ENCODE peak calls at places on chromosomes 16 and 17, in four cellular contexts. One of them, this sample, is unnamed.

GRCh38 chr17:80316431-80316830 is 55.8 kb downstream of the RNF213 start:
- DNase-seq in ascending aorta: no peak
- DNase-seq in AG10803: no peak
- DNase-seq in astrocyte of the spinal cord: no peak
- DNase-seq in this sample: no peak

GRCh38 chr17:8572767-8573166 is 57.8 kb downstream of the MYH10 start:
- DNase-seq in astrocyte of the spinal cord: no peak
- DNase-seq in ascending aorta: no peak
- DNase-seq in AG10803: peak; percentile 21
- DNase-seq in this sample: peak; percentile 44

GRCh38 chr16:82699711-82700495 is 73.1 kb downstream of the CDH13 start:
- DNase-seq in ascending aorta: peak; percentile 73
- DNase-seq in astrocyte of the spinal cord: peak; percentile 84
- DNase-seq in AG10803: peak; percentile 92
- DNase-seq in this sample: peak; percentile 93

GRCh38 chr16:30567991-30568638 is 3.4 kb downstream of the ZNF688 start:
- DNase-seq in ascending aorta: no peak
- DNase-seq in AG10803: peak; percentile 78
- DNase-seq in astrocyte of the spinal cord: peak; percentile 38
- DNase-seq in this sample: peak; percentile 96

GRCh38 chr16:1543085-1543896 is 9.8 kb downstream of the TMEM204 start:
- DNase-seq in astrocyte of the spinal cord: peak; percentile 65
- DNase-seq in ascending aorta: peak; percentile 88
- DNase-seq in AG10803: peak; percentile 61
- DNase-seq in this sample: peak; percentile 92

GRCh38 chr16:83781-84615 is 6.0 kb downstream of the MPG start:
- DNase-seq in AG10803: no peak
- DNase-seq in ascending aorta: no peak
- DNase-seq in astrocyte of the spinal cord: peak; percentile 61
- DNase-seq in this sample: peak; percentile 39

GRCh38 chr16:66939366-66939765 is 4.0 kb downstream of the CES2 start:
- DNase-seq in ascending aorta: no peak
- DNase-seq in AG10803: no peak
- DNase-seq in astrocyte of the spinal cord: no peak
- DNase-seq in this sample: no peak

GRCh38 chr17:51258756-51259573 is 884 bp downstream of the MBTD1 start:
- DNase-seq in astrocyte of the spinal cord: no peak
- DNase-seq in AG10803: no peak
- DNase-seq in ascending aorta: no peak
- DNase-seq in this sample: peak; percentile 29

DNA sequence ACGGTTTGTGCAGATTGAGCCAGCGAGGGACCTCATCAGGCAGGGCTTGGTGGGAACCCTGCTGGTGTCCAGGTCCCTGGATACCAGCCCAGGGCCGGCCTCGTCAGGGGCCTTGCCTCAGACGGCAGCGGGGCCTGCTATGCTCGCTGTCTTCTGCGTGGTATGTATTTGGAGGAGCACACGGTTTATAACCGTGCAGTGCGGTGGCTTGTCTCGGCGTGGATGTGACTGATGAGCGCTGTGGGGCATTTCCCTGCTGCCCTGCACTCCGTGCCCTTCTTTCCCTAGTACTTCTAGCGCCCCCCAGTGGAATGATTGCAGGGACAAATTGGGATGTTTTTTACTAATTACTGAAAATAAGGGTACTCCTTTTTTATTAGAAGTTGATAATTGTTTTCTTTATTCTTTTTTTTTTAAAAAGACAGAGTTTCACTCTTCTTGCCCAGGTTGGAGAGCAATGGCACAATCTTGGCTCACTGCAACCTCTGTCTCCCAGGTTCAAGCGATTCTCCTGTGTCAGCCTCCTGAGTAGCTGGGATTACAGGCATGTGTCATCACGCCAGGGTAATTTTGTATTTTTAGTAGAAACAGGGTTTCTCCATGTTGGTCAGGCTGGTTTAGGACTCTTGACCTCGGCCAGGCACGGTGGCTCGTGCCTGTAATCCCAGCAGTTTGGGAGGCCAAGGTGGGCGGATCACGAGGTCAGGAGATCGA is 15.3 kb downstream of the TBCD start:
- DNase-seq in astrocyte of the spinal cord: peak; percentile 24
- DNase-seq in ascending aorta: no peak
- DNase-seq in AG10803: peak; percentile 42
- DNase-seq in this sample: peak; percentile 59
- TF ChIP-seq CTCF in astrocyte of the spinal cord: peak; percentile 61
- TF ChIP-seq CTCF in ascending aorta: peak; percentile 41
- TF ChIP-seq CTCF in AG10803: peak; percentile 63
- TF ChIP-seq CTCF in this sample: peak; percentile 62

GRCh38 chr17:48594412-48595106 is 980 bp upstream of the HOXB5 start:
- DNase-seq in astrocyte of the spinal cord: peak; percentile 55
- DNase-seq in AG10803: no peak
- DNase-seq in ascending aorta: no peak
- DNase-seq in this sample: no peak

GRCh38 chr17:48595107-48595999 is 1.8 kb upstream of the HOXB5 start:
- DNase-seq in AG10803: no peak
- DNase-seq in ascending aorta: no peak
- DNase-seq in astrocyte of the spinal cord: no peak
- DNase-seq in this sample: no peak

GRCh38 chr17:48592592-48592991 is 987 bp downstream of the HOXB5 start:
- DNase-seq in ascending aorta: no peak
- DNase-seq in AG10803: no peak
- DNase-seq in astrocyte of the spinal cord: no peak
- DNase-seq in this sample: no peak

GRCh38 chr17:48593126-48593829 is at the start of gene HOXB5:
- DNase-seq in ascending aorta: no peak
- DNase-seq in AG10803: no peak
- DNase-seq in astrocyte of the spinal cord: no peak
- DNase-seq in this sample: no peak

DNA sequence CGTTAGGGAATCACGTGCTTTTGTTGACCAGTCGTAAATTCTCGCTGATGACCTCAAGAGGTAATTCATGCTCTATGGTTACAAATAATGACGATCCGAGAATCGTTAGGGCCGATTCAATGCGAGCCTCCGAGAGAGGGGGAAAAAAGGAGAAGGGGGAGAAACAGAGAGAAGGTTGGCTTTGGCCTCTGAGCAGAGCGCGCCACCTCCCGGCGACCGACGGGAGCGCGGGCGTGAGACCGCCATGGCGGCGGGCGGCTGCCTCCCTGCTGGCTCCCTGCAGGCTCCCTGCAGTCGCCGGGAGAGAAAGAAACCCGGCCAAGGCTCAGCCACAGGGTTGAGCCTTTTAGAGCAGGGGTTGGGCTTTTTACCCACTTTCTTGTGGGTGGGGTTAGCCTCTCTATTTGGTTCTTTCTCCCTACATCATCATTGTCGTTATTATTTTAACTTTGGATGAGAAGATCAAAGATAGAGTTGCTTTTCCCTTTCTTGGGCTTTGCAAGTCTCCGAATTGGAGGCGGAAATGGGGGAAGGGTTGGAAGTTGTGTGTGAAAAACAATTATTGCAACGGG is 347 bp upstream of the HOXB5 start:
- DNase-seq in astrocyte of the spinal cord: peak; percentile 97
- DNase-seq in AG10803: peak; percentile 90
- DNase-seq in ascending aorta: peak; percentile 89
- DNase-seq in this sample: peak; percentile 81
- H3K4me3 ChIP-seq in astrocyte of the spinal cord: peak overlapping the region; percentile 57
- H3K4me3 ChIP-seq in AG10803: peak overlapping the region; percentile 82
- H3K4me3 ChIP-seq in ascending aorta: peak overlapping the region; percentile 65
- H3K4me3 ChIP-seq in this sample: peak overlapping the region; percentile 48

GRCh38 chr16:22977294-22977697 is 163.3 kb downstream of the HS3ST2 start:
- DNase-seq in ascending aorta: no peak
- DNase-seq in astrocyte of the spinal cord: no peak
- DNase-seq in AG10803: peak; percentile 6
- DNase-seq in this sample: no peak
- TF ChIP-seq CTCF in ascending aorta: peak; percentile 8
- TF ChIP-seq CTCF in astrocyte of the spinal cord: no peak
- TF ChIP-seq CTCF in AG10803: peak; percentile 28
- TF ChIP-seq CTCF in this sample: peak; percentile 7

DNA sequence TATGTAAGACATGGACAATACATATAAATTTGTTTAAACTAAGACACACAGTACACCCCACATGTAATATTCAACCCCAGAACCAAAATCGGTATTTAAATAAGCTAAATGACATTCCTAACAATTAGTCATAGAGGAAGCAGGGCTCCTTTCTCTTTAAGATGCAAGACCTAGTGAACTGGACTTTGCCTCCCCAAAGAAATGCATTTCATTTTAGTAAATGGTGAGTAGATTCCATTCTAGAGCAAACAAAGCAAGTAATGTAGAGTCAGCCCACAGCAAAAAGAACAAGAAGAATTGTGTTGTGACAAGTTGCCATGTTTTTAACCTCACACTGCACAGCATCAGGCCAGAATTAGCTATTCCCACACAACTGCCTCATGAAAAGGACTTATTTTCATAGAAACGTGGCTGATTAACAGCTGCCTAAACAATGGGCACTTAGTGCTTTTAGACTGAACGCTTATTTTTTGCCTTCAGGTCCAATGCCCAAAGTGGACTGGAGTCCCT is 14.4 kb downstream of the DNAJC7 start:
- DNase-seq in AG10803: no peak
- DNase-seq in ascending aorta: no peak
- DNase-seq in astrocyte of the spinal cord: peak; percentile 64
- DNase-seq in this sample: no peak
- H3K4me3 ChIP-seq in AG10803: no peak overlapping the region
- H3K4me3 ChIP-seq in ascending aorta: no peak overlapping the region
- H3K4me3 ChIP-seq in astrocyte of the spinal cord: no peak overlapping the region
- H3K4me3 ChIP-seq in this sample: no peak overlapping the region